ENCODE peak calls at places on chromosomes 13 and 19, in five cellular contexts. E, Q, J, Y and W are unnamed samples.

GRCh38 chr13:113955235-113955634 is 18.6 kb downstream of the C13orf46 start:
- DNase-seq in Y (no peak), Q (no peak), J (no peak), E (no peak), W (no peak)

GRCh38 chr19:16048583-16048982 is 27.7 kb upstream of the TPM4 start:
- DNase-seq in Y (no peak), J (no peak), E (no peak), Q (no peak), W (peak; percentile 29)

GRCh38 chr13:69198706-69199105 is 908.9 kb upstream of the ATXN8OS start:
- DNase-seq in E (no peak), Q (no peak), Y (no peak), J (no peak), W (no peak)

GRCh38 chr13:74978596-74978995 is 503.4 kb downstream of the TBC1D4 start:
- DNase-seq in Y (no peak), Q (no peak), J (no peak), E (no peak), W (no peak)

GRCh38 chr19:44948237-44948636 is 2.4 kb downstream of the APOC2 start:
- DNase-seq in E (no peak), Q (no peak), Y (no peak), J (no peak), W (no peak)

GRCh38 chr19:28437390-28438346 is 775.3 kb downstream of the UQCRFS1 start:
- DNase-seq in J (no peak), Q (no peak), Y (no peak), E (no peak), W (no peak)

GRCh38 chr19:42469311-42470239 is 26.8 kb upstream of the CXCL17 start:
- DNase-seq in Q (no peak), J (no peak), E (no peak), Y (no peak), W (no peak)

GRCh38 chr13:43154839-43155238 is 131.5 kb downstream of the DNAJC15 start:
- DNase-seq in Y (no peak), E (no peak), Q (no peak), J (no peak), W (no peak)

GRCh38 chr19:51511353-51511752 is 9.8 kb upstream of the SIGLEC12 start:
- DNase-seq in J (peak; percentile 7), Y (no peak), E (no peak), Q (no peak), W (peak; percentile 28)

GRCh38 chr13:77596777-77597176 is 61.3 kb downstream of the SCEL start:
- DNase-seq in Y (no peak), Q (no peak), J (no peak), E (no peak), W (no peak)

GRCh38 chr13:69737129-69737935 is 370.3 kb upstream of the ATXN8OS start:
- DNase-seq in Q (no peak), J (no peak), Y (no peak), E (no peak), W (no peak)

GRCh38 chr13:74573654-74574053 is 439.4 kb upstream of the KLF12 start:
- DNase-seq in J (no peak), Q (no peak), E (no peak), Y (no peak), W (no peak)

GRCh38 chr19:42028304-42029216 is 34.5 kb upstream of the ATP1A3 start:
- DNase-seq in J (peak; percentile 63), Y (no peak), E (no peak), Q (no peak), W (peak; percentile 9)

GRCh38 chr13:107765724-107766436 is 449.5 kb downstream of the LIG4 start:
- DNase-seq in E (peak; percentile 51), Y (no peak), J (no peak), Q (no peak), W (peak; percentile 47)

GRCh38 chr13:52797176-52797575 is 51.3 kb downstream of the PCDH8 start:
- DNase-seq in Y (no peak), J (no peak), Q (no peak), E (no peak), W (no peak)

GRCh38 chr19:41402010-41402409 is 4.4 kb downstream of the BCKDHA start:
- DNase-seq in Q (no peak), Y (no peak), J (no peak), E (no peak), W (no peak)

GRCh38 chr19:42198676-42199439 is 18.6 kb downstream of the DEDD2 start:
- DNase-seq in J (no peak), E (no peak), Y (no peak), Q (peak; percentile 53), W (no peak)

GRCh38 chr13:47005761-47006414 is 109.0 kb upstream of the HTR2A start:
- DNase-seq in E (peak; percentile 22), Q (no peak), J (no peak), Y (no peak), W (peak; percentile 65)

GRCh38 chr13:60080871-60081270 is 82.9 kb downstream of the DIAPH3 start:
- DNase-seq in Y (no peak), J (no peak), Q (no peak), E (no peak), W (no peak)

GRCh38 chr13:49641810-49642291 is 13.5 kb downstream of the ARL11 start:
- DNase-seq in E (peak; percentile 88), Y (peak; percentile 96), J (no peak), Q (no peak), W (peak; percentile 36)

GRCh38 chr19:3310280-3310679 is 56.1 kb upstream of the NFIC start:
- DNase-seq in Y (no peak), Q (no peak), J (no peak), E (no peak), W (no peak)

GRCh38 chr19:41584931-41585330 is 9.0 kb downstream of the CEACAM21 start:
- DNase-seq in J (no peak), Q (no peak), Y (no peak), E (no peak), W (no peak)

GRCh38 chr19:4597975-4598671 is 38.6 kb upstream of the SEMA6B start:
- DNase-seq in Q (no peak), E (no peak), J (no peak), Y (no peak), W (peak; percentile 61)

GRCh38 chr13:77522444-77522843 is 13.1 kb upstream of the SCEL start:
- DNase-seq in J (no peak), E (no peak), Q (no peak), Y (no peak), W (no peak)

GRCh38 chr13:107216046-107216715 is 648.2 kb upstream of the ARGLU1 start:
- DNase-seq in Q (no peak), E (no peak), Y (no peak), J (no peak), W (no peak)

GRCh38 chr13:25738342-25738771 is 313.5 kb downstream of the SHISA2 start:
- DNase-seq in J (no peak), Q (no peak), E (no peak), Y (peak; percentile 60), W (no peak)

GRCh38 chr19:50406156-50406820 is 12.4 kb upstream of the SPIB start:
- DNase-seq in E (no peak), J (no peak), Q (no peak), Y (no peak), W (no peak)

GRCh38 chr19:1466018-1466460 is 13.0 kb downstream of the C19orf25 start:
- DNase-seq in Y (no peak), E (no peak), J (no peak), Q (no peak), W (no peak)

GRCh38 chr19:39449116-39449797 is 3.9 kb downstream of the SUPT5H start:
- DNase-seq in E (no peak), J (no peak), Y (no peak), Q (no peak), W (no peak)

DNA sequence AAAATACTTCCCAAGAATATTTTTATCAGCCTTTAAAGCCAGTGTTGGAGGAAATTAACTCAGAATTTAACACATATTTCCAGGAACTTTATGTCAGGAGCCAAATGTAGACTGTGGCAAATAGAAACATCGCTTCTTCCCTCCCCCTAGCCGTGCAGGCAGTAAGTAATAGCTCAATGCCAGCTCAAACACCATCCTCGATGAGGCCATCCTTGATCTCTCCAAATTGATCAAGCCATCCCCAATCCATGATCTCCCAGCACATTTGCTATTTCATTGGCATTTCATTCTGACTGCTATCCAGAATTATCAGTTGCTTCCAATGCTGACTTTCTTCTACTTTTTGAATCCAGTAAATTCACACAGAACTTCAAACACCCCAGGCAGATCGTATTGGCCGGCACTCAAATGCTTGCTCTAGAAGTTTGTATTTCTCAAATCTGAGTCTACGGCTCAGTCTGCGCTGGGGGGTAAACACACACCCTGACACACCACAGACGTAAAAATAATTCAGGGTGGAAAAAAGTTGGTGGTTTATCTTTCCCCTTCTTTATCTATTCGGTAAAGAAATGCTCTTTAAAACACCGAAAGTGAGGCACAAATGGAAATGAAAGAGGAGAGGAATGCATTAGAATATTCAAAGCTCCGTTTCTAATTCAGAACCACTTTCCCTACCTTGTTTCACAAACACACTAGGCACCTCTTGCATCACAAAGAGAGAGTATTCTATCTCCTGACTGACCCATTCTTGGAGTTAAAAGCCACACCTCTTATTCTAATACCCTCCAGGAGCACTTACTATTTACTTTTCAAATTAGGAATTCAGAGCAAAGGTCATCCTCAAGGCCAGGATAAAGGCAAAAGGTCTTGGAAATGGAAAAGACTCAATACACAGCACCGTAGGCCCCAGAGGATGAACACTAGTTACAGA is 991 bp downstream of the OBI1 start:
- DNase-seq in Y (peak; percentile 32), J (no peak), E (peak; percentile 8), Q (no peak), W (peak; percentile 38)
- H4K20me1 ChIP-seq in Y (no peaks in the 10 kb centered on the region), J (no peaks in the 10 kb centered on the region), E (no peaks in the 10 kb centered on the region), Q (no peaks in the 10 kb centered on the region), W (peaks cover 12% of the 10 kb centered on the region)

GRCh38 chr13:40609972-40610726 is 56.3 kb downstream of the FOXO1 start:
- DNase-seq in Q (no peak), E (no peak), Y (no peak), J (no peak), W (peak; percentile 79)
- H3K4me1 ChIP-seq in Q (peaks cover 19% of the 10 kb centered on the region), E (no peaks in the 10 kb centered on the region), Y (no peaks in the 10 kb centered on the region), J (no peaks in the 10 kb centered on the region), W (peaks cover 22% of the 10 kb centered on the region)

DNA sequence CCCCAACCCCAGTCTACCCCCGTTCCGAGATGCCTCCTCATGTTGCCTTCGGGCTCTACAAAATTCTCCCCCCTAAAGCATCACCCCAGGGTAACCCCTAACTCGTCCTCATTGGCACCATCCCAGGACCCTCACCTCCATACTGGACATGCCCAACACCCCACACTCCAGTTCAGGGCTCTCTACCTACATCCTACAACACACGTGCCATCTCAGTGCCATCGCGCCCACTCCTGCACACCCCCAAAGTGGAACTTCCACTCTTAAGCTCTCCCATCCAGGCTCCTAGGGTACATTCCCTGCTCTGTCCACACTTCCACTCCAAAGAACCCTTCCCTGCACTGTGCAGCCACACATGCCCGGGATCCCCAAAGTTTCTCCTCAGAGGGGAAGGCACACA is 827 bp upstream of the FKRP start:
- DNase-seq in Y (no peak), E (no peak), J (no peak), Q (no peak), W (no peak)
- H4K20me1 ChIP-seq in Y (no peaks in the 10 kb centered on the region), E (peaks cover 57% of the 10 kb centered on the region), J (peaks cover 7% of the 10 kb centered on the region), Q (peaks cover 8% of the 10 kb centered on the region), W (peaks cover 40% of the 10 kb centered on the region)

GRCh38 chr13:33168326-33168960 is 117.1 kb downstream of the STARD13 start:
- DNase-seq in Y (no peak), J (no peak), Q (no peak), E (no peak), W (no peak)

GRCh38 chr13:33169273-33169980 is 116.1 kb downstream of the STARD13 start:
- DNase-seq in E (peak; percentile 93), Y (peak; percentile 78), J (no peak), Q (no peak), W (peak; percentile 73)

GRCh38 chr13:33167521-33167920 is 118.0 kb downstream of the STARD13 start:
- DNase-seq in Y (no peak), Q (no peak), E (no peak), J (no peak), W (no peak)

GRCh38 chr13:33158830-33159229 is 126.7 kb downstream of the STARD13 start:
- DNase-seq in Y (no peak), J (no peak), Q (no peak), E (no peak), W (no peak)

GRCh38 chr13:33164331-33164730 is 121.2 kb downstream of the STARD13 start:
- DNase-seq in J (no peak), Q (no peak), Y (no peak), E (no peak), W (no peak)
- H3K4me1 ChIP-seq in J (peaks cover 6% of the 10 kb centered on the region), Q (no peaks in the 10 kb centered on the region), Y (peaks cover 7% of the 10 kb centered on the region), E (peaks cover 10% of the 10 kb centered on the region), W (peaks cover 11% of the 10 kb centered on the region)